ENCODE peak calls at places on chromosomes 1 and 21, in ten cellular contexts. One of them, this sample, is unnamed.
A peak's percentile ranks its signal among the peaks of the same experiment; 100 is the strongest.

GRCh38 chr1:244118087-244118761 is 67.1 kb downstream of the ZBTB18 start:
- DNase-seq in thoracic aorta: no peak
- DNase-seq in tibial artery: no peak
- DNase-seq in tibial nerve: no peak
- DNase-seq in CD4-positive, alpha-beta T cell: no peak
- DNase-seq in lower lobe of right lung: no peak
- DNase-seq in neural progenitor cell: no peak
- DNase-seq in heart right ventricle: no peak
- DNase-seq in IMR-90: no peak
- DNase-seq in sigmoid colon: no peak
- DNase-seq in this sample: no peak

GRCh38 chr1:95406279-95406678 is 172.3 kb downstream of the RWDD3 start:
- DNase-seq in neural progenitor cell: no peak
- DNase-seq in lower lobe of right lung: no peak
- DNase-seq in IMR-90: no peak
- DNase-seq in CD4-positive, alpha-beta T cell: no peak
- DNase-seq in sigmoid colon: no peak
- DNase-seq in tibial nerve: no peak
- DNase-seq in heart right ventricle: no peak
- DNase-seq in tibial artery: no peak
- DNase-seq in thoracic aorta: no peak
- DNase-seq in this sample: no peak

GRCh38 chr21:44801468-44802395 is at the start of gene UBE2G2:
- DNase-seq in neural progenitor cell: peak; percentile 88
- DNase-seq in sigmoid colon: peak; percentile 87
- DNase-seq in tibial nerve: peak; percentile 57
- DNase-seq in CD4-positive, alpha-beta T cell: peak; percentile 81
- DNase-seq in lower lobe of right lung: peak; percentile 87
- DNase-seq in heart right ventricle: peak; percentile 77
- DNase-seq in thoracic aorta: no peak
- DNase-seq in tibial artery: peak; percentile 87
- DNase-seq in IMR-90: peak; percentile 65
- DNase-seq in this sample: peak; percentile 70

GRCh38 chr1:12271033-12271432 is 41.2 kb downstream of the VPS13D start:
- DNase-seq in neural progenitor cell: no peak
- DNase-seq in sigmoid colon: no peak
- DNase-seq in lower lobe of right lung: no peak
- DNase-seq in tibial nerve: no peak
- DNase-seq in heart right ventricle: no peak
- DNase-seq in CD4-positive, alpha-beta T cell: no peak
- DNase-seq in thoracic aorta: no peak
- DNase-seq in tibial artery: no peak
- DNase-seq in IMR-90: no peak
- DNase-seq in this sample: no peak

GRCh38 chr1:162233066-162233465 is 143.6 kb downstream of the SPATA46 start:
- DNase-seq in thoracic aorta: no peak
- DNase-seq in tibial nerve: no peak
- DNase-seq in CD4-positive, alpha-beta T cell: no peak
- DNase-seq in IMR-90: no peak
- DNase-seq in heart right ventricle: no peak
- DNase-seq in lower lobe of right lung: no peak
- DNase-seq in neural progenitor cell: no peak
- DNase-seq in tibial artery: no peak
- DNase-seq in sigmoid colon: no peak
- DNase-seq in this sample: no peak

GRCh38 chr21:26964379-26964778 is 2.5 kb downstream of the ADAMTS5 start:
- DNase-seq in tibial nerve: no peak
- DNase-seq in neural progenitor cell: peak; percentile 22
- DNase-seq in tibial artery: peak; percentile 73
- DNase-seq in CD4-positive, alpha-beta T cell: no peak
- DNase-seq in heart right ventricle: peak; percentile 52
- DNase-seq in sigmoid colon: peak; percentile 92
- DNase-seq in IMR-90: peak; percentile 15
- DNase-seq in thoracic aorta: no peak
- DNase-seq in lower lobe of right lung: no peak
- DNase-seq in this sample: no peak

GRCh38 chr1:194068444-194069167 is 882.2 kb upstream of the B3GALT2 start:
- DNase-seq in tibial nerve: no peak
- DNase-seq in thoracic aorta: no peak
- DNase-seq in tibial artery: no peak
- DNase-seq in IMR-90: no peak
- DNase-seq in lower lobe of right lung: no peak
- DNase-seq in heart right ventricle: no peak
- DNase-seq in neural progenitor cell: no peak
- DNase-seq in CD4-positive, alpha-beta T cell: no peak
- DNase-seq in sigmoid colon: no peak
- DNase-seq in this sample: no peak

GRCh38 chr1:220680085-220680687 is 10.0 kb upstream of the C1orf115 start:
- DNase-seq in lower lobe of right lung: no peak
- DNase-seq in tibial nerve: no peak
- DNase-seq in sigmoid colon: no peak
- DNase-seq in IMR-90: peak; percentile 19
- DNase-seq in thoracic aorta: no peak
- DNase-seq in heart right ventricle: no peak
- DNase-seq in tibial artery: no peak
- DNase-seq in CD4-positive, alpha-beta T cell: no peak
- DNase-seq in neural progenitor cell: peak; percentile 68
- DNase-seq in this sample: no peak

GRCh38 chr1:218616681-218617080 is 271.5 kb downstream of the TGFB2 start:
- DNase-seq in thoracic aorta: no peak
- DNase-seq in CD4-positive, alpha-beta T cell: no peak
- DNase-seq in lower lobe of right lung: no peak
- DNase-seq in sigmoid colon: no peak
- DNase-seq in tibial artery: no peak
- DNase-seq in neural progenitor cell: no peak
- DNase-seq in IMR-90: peak; percentile 23
- DNase-seq in heart right ventricle: no peak
- DNase-seq in tibial nerve: no peak
- DNase-seq in this sample: no peak

GRCh38 chr1:228935855-228936727 is 200.8 kb downstream of the RHOU start:
- DNase-seq in IMR-90: no peak
- DNase-seq in sigmoid colon: no peak
- DNase-seq in thoracic aorta: no peak
- DNase-seq in neural progenitor cell: no peak
- DNase-seq in CD4-positive, alpha-beta T cell: no peak
- DNase-seq in heart right ventricle: peak; percentile 13
- DNase-seq in tibial artery: no peak
- DNase-seq in tibial nerve: peak; percentile 22
- DNase-seq in lower lobe of right lung: no peak
- DNase-seq in this sample: no peak

GRCh38 chr1:66271904-66272254 is 262.1 kb upstream of the SGIP1 start:
- DNase-seq in IMR-90: peak; percentile 69
- DNase-seq in tibial artery: peak; percentile 84
- DNase-seq in sigmoid colon: peak; percentile 78
- DNase-seq in thoracic aorta: no peak
- DNase-seq in neural progenitor cell: no peak
- DNase-seq in CD4-positive, alpha-beta T cell: no peak
- DNase-seq in heart right ventricle: peak; percentile 63
- DNase-seq in lower lobe of right lung: no peak
- DNase-seq in tibial nerve: peak; percentile 33
- DNase-seq in this sample: no peak

GRCh38 chr1:35605071-35605881 is 32.2 kb downstream of the TFAP2E start:
- DNase-seq in tibial nerve: no peak
- DNase-seq in neural progenitor cell: no peak
- DNase-seq in thoracic aorta: no peak
- DNase-seq in heart right ventricle: no peak
- DNase-seq in CD4-positive, alpha-beta T cell: no peak
- DNase-seq in lower lobe of right lung: no peak
- DNase-seq in IMR-90: no peak
- DNase-seq in tibial artery: no peak
- DNase-seq in sigmoid colon: no peak
- DNase-seq in this sample: no peak

GRCh38 chr1:21821385-21822019 is 9.4 kb downstream of the LDLRAD2 start:
- DNase-seq in neural progenitor cell: no peak
- DNase-seq in IMR-90: no peak
- DNase-seq in heart right ventricle: no peak
- DNase-seq in tibial nerve: no peak
- DNase-seq in lower lobe of right lung: no peak
- DNase-seq in thoracic aorta: no peak
- DNase-seq in CD4-positive, alpha-beta T cell: no peak
- DNase-seq in tibial artery: no peak
- DNase-seq in sigmoid colon: no peak
- DNase-seq in this sample: no peak

GRCh38 chr1:41322835-41323234 is 38.4 kb upstream of the FOXO6 start:
- DNase-seq in CD4-positive, alpha-beta T cell: no peak
- DNase-seq in tibial artery: no peak
- DNase-seq in thoracic aorta: no peak
- DNase-seq in neural progenitor cell: peak; percentile 80
- DNase-seq in heart right ventricle: peak; percentile 27
- DNase-seq in IMR-90: no peak
- DNase-seq in sigmoid colon: no peak
- DNase-seq in lower lobe of right lung: peak; percentile 63
- DNase-seq in tibial nerve: no peak
- DNase-seq in this sample: no peak

GRCh38 chr21:46023126-46023985 is 41.8 kb downstream of the COL6A1 start:
- DNase-seq in tibial nerve: no peak
- DNase-seq in tibial artery: no peak
- DNase-seq in sigmoid colon: peak; percentile 65
- DNase-seq in lower lobe of right lung: no peak
- DNase-seq in IMR-90: no peak
- DNase-seq in neural progenitor cell: no peak
- DNase-seq in CD4-positive, alpha-beta T cell: no peak
- DNase-seq in heart right ventricle: no peak
- DNase-seq in thoracic aorta: no peak
- DNase-seq in this sample: no peak

GRCh38 chr1:37096523-37096922 is 62.2 kb upstream of the GRIK3 start:
- DNase-seq in lower lobe of right lung: no peak
- DNase-seq in heart right ventricle: no peak
- DNase-seq in tibial nerve: no peak
- DNase-seq in CD4-positive, alpha-beta T cell: no peak
- DNase-seq in IMR-90: no peak
- DNase-seq in neural progenitor cell: peak; percentile 36
- DNase-seq in tibial artery: no peak
- DNase-seq in thoracic aorta: no peak
- DNase-seq in sigmoid colon: no peak
- DNase-seq in this sample: no peak
- TF ChIP-seq CTCF in lower lobe of right lung: peak; percentile 11
- TF ChIP-seq CTCF in heart right ventricle: no peak
- TF ChIP-seq CTCF in tibial nerve: no peak
- TF ChIP-seq CTCF in CD4-positive, alpha-beta T cell: no peak
- TF ChIP-seq CTCF in IMR-90: no peak
- TF ChIP-seq CTCF in neural progenitor cell: peak; percentile 49
- TF ChIP-seq CTCF in tibial artery: no peak
- TF ChIP-seq CTCF in thoracic aorta: no peak
- TF ChIP-seq CTCF in sigmoid colon: no peak
- TF ChIP-seq CTCF in this sample: no peak

DNA sequence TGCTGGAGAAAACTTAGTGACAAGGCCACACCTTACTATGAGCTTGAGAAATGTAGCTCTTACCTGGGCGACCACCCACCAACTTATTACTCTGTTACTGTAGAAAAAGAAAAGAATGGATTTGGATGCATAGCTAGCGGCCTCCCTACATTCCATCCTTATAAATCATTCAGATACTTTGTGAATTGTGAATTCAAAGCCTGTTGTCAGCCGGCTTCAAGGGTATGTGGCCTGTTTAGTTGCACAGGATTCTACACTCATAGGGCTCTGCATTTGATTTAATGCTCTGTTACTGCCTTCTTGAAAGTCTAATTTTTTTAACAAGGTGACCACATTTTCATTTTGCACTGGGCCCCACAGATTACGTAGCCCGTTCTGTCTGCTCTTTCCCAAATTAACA is 71.7 kb upstream of the GCLM start:
- DNase-seq in tibial artery: no peak
- DNase-seq in thoracic aorta: no peak
- DNase-seq in tibial nerve: no peak
- DNase-seq in neural progenitor cell: no peak
- DNase-seq in sigmoid colon: no peak
- DNase-seq in lower lobe of right lung: no peak
- DNase-seq in IMR-90: no peak
- DNase-seq in heart right ventricle: no peak
- DNase-seq in CD4-positive, alpha-beta T cell: no peak
- DNase-seq in this sample: no peak
- TF ChIP-seq CTCF in tibial artery: no peak
- TF ChIP-seq CTCF in thoracic aorta: no peak
- TF ChIP-seq CTCF in tibial nerve: no peak
- TF ChIP-seq CTCF in neural progenitor cell: no peak
- TF ChIP-seq CTCF in sigmoid colon: no peak
- TF ChIP-seq CTCF in lower lobe of right lung: no peak
- TF ChIP-seq CTCF in IMR-90: no peak
- TF ChIP-seq CTCF in heart right ventricle: no peak
- TF ChIP-seq CTCF in CD4-positive, alpha-beta T cell: no peak
- TF ChIP-seq CTCF in this sample: no peak

DNA sequence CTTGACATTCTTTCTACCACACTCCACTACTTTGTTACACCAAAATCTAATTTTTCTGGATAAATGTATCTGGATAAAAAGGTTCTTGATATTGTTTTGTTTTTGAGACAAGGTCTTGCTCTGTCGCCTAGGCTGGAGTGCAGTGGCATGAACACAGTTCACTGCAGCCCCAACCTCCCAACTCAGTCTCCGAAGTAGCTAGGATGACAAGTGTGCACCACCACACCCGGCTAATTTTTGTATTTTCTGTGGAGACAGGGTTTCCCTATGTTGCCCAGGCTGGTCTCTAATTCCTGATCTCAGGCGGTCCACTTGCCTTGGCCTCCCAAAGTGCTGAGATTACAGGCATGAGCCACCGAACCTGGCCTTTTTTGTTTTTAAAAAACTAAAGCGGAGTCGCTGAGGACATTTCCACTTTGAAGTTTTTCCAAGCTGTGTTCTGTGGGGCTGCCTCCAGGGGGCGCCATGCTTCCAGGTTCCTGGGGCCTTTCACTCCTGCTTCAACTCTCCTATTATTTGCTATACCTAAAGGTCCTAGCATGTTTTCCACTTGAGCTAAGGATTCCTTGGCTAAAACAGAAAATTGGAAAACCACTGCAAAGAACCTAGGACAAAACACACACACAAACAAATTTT is 14.1 kb upstream of the NCMAP start:
- DNase-seq in tibial artery: no peak
- DNase-seq in heart right ventricle: no peak
- DNase-seq in sigmoid colon: no peak
- DNase-seq in IMR-90: no peak
- DNase-seq in tibial nerve: no peak
- DNase-seq in neural progenitor cell: peak; percentile 53
- DNase-seq in thoracic aorta: no peak
- DNase-seq in CD4-positive, alpha-beta T cell: no peak
- DNase-seq in lower lobe of right lung: no peak
- DNase-seq in this sample: no peak
- TF ChIP-seq CTCF in tibial artery: no peak
- TF ChIP-seq CTCF in heart right ventricle: peak; percentile 63
- TF ChIP-seq CTCF in sigmoid colon: peak; percentile 14
- TF ChIP-seq CTCF in IMR-90: peak; percentile 43
- TF ChIP-seq CTCF in tibial nerve: peak; percentile 34
- TF ChIP-seq CTCF in neural progenitor cell: peak; percentile 77
- TF ChIP-seq CTCF in thoracic aorta: peak; percentile 25
- TF ChIP-seq CTCF in CD4-positive, alpha-beta T cell: peak; percentile 60
- TF ChIP-seq CTCF in lower lobe of right lung: peak; percentile 51
- TF ChIP-seq CTCF in this sample: peak; percentile 51

DNA sequence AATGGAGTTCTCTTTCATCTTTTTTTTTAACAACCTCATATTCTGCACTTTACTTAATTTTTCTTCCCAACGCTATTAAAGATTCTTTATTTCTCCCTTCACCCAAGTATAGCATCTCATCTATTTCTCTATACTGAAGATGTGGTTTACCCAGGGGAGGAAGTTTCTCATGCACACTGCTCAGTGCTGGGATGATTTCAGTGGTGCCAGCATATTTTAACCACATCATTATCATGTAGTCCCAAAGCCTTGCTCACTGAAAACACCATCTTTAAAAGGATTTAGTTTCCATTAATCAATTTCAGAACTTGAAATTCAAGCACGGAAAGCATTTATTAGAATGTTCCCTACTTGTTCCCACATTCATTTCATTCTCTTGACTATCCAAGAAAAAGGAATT is 725.7 kb downstream of the USP25 start:
- DNase-seq in heart right ventricle: no peak
- DNase-seq in neural progenitor cell: no peak
- DNase-seq in thoracic aorta: no peak
- DNase-seq in tibial nerve: no peak
- DNase-seq in tibial artery: no peak
- DNase-seq in lower lobe of right lung: no peak
- DNase-seq in CD4-positive, alpha-beta T cell: no peak
- DNase-seq in IMR-90: no peak
- DNase-seq in sigmoid colon: no peak
- DNase-seq in this sample: no peak
- TF ChIP-seq CTCF in heart right ventricle: no peak
- TF ChIP-seq CTCF in neural progenitor cell: no peak
- TF ChIP-seq CTCF in thoracic aorta: no peak
- TF ChIP-seq CTCF in tibial nerve: no peak
- TF ChIP-seq CTCF in tibial artery: no peak
- TF ChIP-seq CTCF in lower lobe of right lung: no peak
- TF ChIP-seq CTCF in CD4-positive, alpha-beta T cell: no peak
- TF ChIP-seq CTCF in IMR-90: no peak
- TF ChIP-seq CTCF in sigmoid colon: no peak
- TF ChIP-seq CTCF in this sample: no peak